ENCODE peak calls at places on chromosomes 7 and 10, in five cellular contexts. One of them, this sample, is unnamed.

GRCh38 chr10:121592155-121592890 is 5.9 kb downstream of the FGFR2 start:
- DNase-seq in activated T-helper 2 cell treated with anti-CD3 and anti-CD28 coated beads, Interferon-gamma antibody, Interleukin-2, Interleukin-4, amounts not matched to agents 10 μg/mL and 5 μg/mL and 100 μg/mL, durations not matched to agents 14 hours and 24 hours and 36 hours: no peak
- DNase-seq in effector memory CD4-positive, alpha-beta T cell: no peak
- DNase-seq in activated B cell treated with CpG ODN at 0.5 μM for 24 hours: no peak
- DNase-seq in CD8-positive, alpha-beta memory T cell: no peak
- DNase-seq in this sample: no peak

GRCh38 chr7:43750016-43750887 is 8.2 kb upstream of the BLVRA start:
- DNase-seq in activated T-helper 2 cell treated with anti-CD3 and anti-CD28 coated beads, Interferon-gamma antibody, Interleukin-2, Interleukin-4, amounts not matched to agents 10 μg/mL and 5 μg/mL and 100 μg/mL, durations not matched to agents 14 hours and 24 hours and 36 hours: no peak
- DNase-seq in activated B cell treated with CpG ODN at 0.5 μM for 24 hours: no peak
- DNase-seq in CD8-positive, alpha-beta memory T cell: no peak
- DNase-seq in effector memory CD4-positive, alpha-beta T cell: no peak
- DNase-seq in this sample: peak

GRCh38 chr7:122748195-122748594 is 45.5 kb upstream of the RNF148 start:
- DNase-seq in effector memory CD4-positive, alpha-beta T cell: no peak
- DNase-seq in CD8-positive, alpha-beta memory T cell: no peak
- DNase-seq in activated T-helper 2 cell treated with anti-CD3 and anti-CD28 coated beads, Interferon-gamma antibody, Interleukin-2, Interleukin-4, amounts not matched to agents 10 μg/mL and 5 μg/mL and 100 μg/mL, durations not matched to agents 14 hours and 24 hours and 36 hours: no peak
- DNase-seq in activated B cell treated with CpG ODN at 0.5 μM for 24 hours: no peak
- DNase-seq in this sample: no peak

GRCh38 chr7:26081627-26082026 is 70.4 kb upstream of the NFE2L3 start:
- DNase-seq in effector memory CD4-positive, alpha-beta T cell: no peak
- DNase-seq in activated B cell treated with CpG ODN at 0.5 μM for 24 hours: no peak
- DNase-seq in activated T-helper 2 cell treated with anti-CD3 and anti-CD28 coated beads, Interferon-gamma antibody, Interleukin-2, Interleukin-4, amounts not matched to agents 10 μg/mL and 5 μg/mL and 100 μg/mL, durations not matched to agents 14 hours and 24 hours and 36 hours: no peak
- DNase-seq in CD8-positive, alpha-beta memory T cell: no peak
- DNase-seq in this sample: no peak

GRCh38 chr10:124791378-124792348 is at the start of gene EEF1AKMT2:
- DNase-seq in activated B cell treated with CpG ODN at 0.5 μM for 24 hours: peak
- DNase-seq in effector memory CD4-positive, alpha-beta T cell: peak
- DNase-seq in CD8-positive, alpha-beta memory T cell: peak
- DNase-seq in activated T-helper 2 cell treated with anti-CD3 and anti-CD28 coated beads, Interferon-gamma antibody, Interleukin-2, Interleukin-4, amounts not matched to agents 10 μg/mL and 5 μg/mL and 100 μg/mL, durations not matched to agents 14 hours and 24 hours and 36 hours: peak
- DNase-seq in this sample: peak

GRCh38 chr7:99472561-99473314 is at the start of gene ZNF789:
- DNase-seq in effector memory CD4-positive, alpha-beta T cell: peak
- DNase-seq in CD8-positive, alpha-beta memory T cell: peak
- DNase-seq in activated B cell treated with CpG ODN at 0.5 μM for 24 hours: peak
- DNase-seq in activated T-helper 2 cell treated with anti-CD3 and anti-CD28 coated beads, Interferon-gamma antibody, Interleukin-2, Interleukin-4, amounts not matched to agents 10 μg/mL and 5 μg/mL and 100 μg/mL, durations not matched to agents 14 hours and 24 hours and 36 hours: peak
- DNase-seq in this sample: peak

GRCh38 chr7:151871189-151871735 is 5.7 kb downstream of the PRKAG2 start:
- DNase-seq in CD8-positive, alpha-beta memory T cell: peak
- DNase-seq in activated T-helper 2 cell treated with anti-CD3 and anti-CD28 coated beads, Interferon-gamma antibody, Interleukin-2, Interleukin-4, amounts not matched to agents 10 μg/mL and 5 μg/mL and 100 μg/mL, durations not matched to agents 14 hours and 24 hours and 36 hours: no peak
- DNase-seq in activated B cell treated with CpG ODN at 0.5 μM for 24 hours: no peak
- DNase-seq in effector memory CD4-positive, alpha-beta T cell: no peak
- DNase-seq in this sample: no peak

GRCh38 chr10:101607124-101607523 is 19.0 kb downstream of the DPCD start:
- DNase-seq in activated B cell treated with CpG ODN at 0.5 μM for 24 hours: no peak
- DNase-seq in effector memory CD4-positive, alpha-beta T cell: no peak
- DNase-seq in CD8-positive, alpha-beta memory T cell: no peak
- DNase-seq in activated T-helper 2 cell treated with anti-CD3 and anti-CD28 coated beads, Interferon-gamma antibody, Interleukin-2, Interleukin-4, amounts not matched to agents 10 μg/mL and 5 μg/mL and 100 μg/mL, durations not matched to agents 14 hours and 24 hours and 36 hours: no peak
- DNase-seq in this sample: no peak

GRCh38 chr10:98258683-98259454 is 9.1 kb downstream of the LOXL4 start:
- DNase-seq in activated B cell treated with CpG ODN at 0.5 μM for 24 hours: no peak
- DNase-seq in activated T-helper 2 cell treated with anti-CD3 and anti-CD28 coated beads, Interferon-gamma antibody, Interleukin-2, Interleukin-4, amounts not matched to agents 10 μg/mL and 5 μg/mL and 100 μg/mL, durations not matched to agents 14 hours and 24 hours and 36 hours: no peak
- DNase-seq in effector memory CD4-positive, alpha-beta T cell: no peak
- DNase-seq in CD8-positive, alpha-beta memory T cell: no peak
- DNase-seq in this sample: no peak

GRCh38 chr7:14954035-14954434 is 51.5 kb upstream of the DGKB start:
- DNase-seq in activated T-helper 2 cell treated with anti-CD3 and anti-CD28 coated beads, Interferon-gamma antibody, Interleukin-2, Interleukin-4, amounts not matched to agents 10 μg/mL and 5 μg/mL and 100 μg/mL, durations not matched to agents 14 hours and 24 hours and 36 hours: no peak
- DNase-seq in CD8-positive, alpha-beta memory T cell: no peak
- DNase-seq in effector memory CD4-positive, alpha-beta T cell: no peak
- DNase-seq in activated B cell treated with CpG ODN at 0.5 μM for 24 hours: no peak
- DNase-seq in this sample: no peak

GRCh38 chr7:106717997-106718871 is 57.3 kb upstream of the CCDC71L start:
- DNase-seq in CD8-positive, alpha-beta memory T cell: peak
- DNase-seq in activated B cell treated with CpG ODN at 0.5 μM for 24 hours: no peak
- DNase-seq in effector memory CD4-positive, alpha-beta T cell: peak
- DNase-seq in activated T-helper 2 cell treated with anti-CD3 and anti-CD28 coated beads, Interferon-gamma antibody, Interleukin-2, Interleukin-4, amounts not matched to agents 10 μg/mL and 5 μg/mL and 100 μg/mL, durations not matched to agents 14 hours and 24 hours and 36 hours: peak
- DNase-seq in this sample: no peak

GRCh38 chr10:50279489-50279888 is 28.2 kb upstream of the ASAH2 start:
- DNase-seq in activated T-helper 2 cell treated with anti-CD3 and anti-CD28 coated beads, Interferon-gamma antibody, Interleukin-2, Interleukin-4, amounts not matched to agents 10 μg/mL and 5 μg/mL and 100 μg/mL, durations not matched to agents 14 hours and 24 hours and 36 hours: no peak
- DNase-seq in activated B cell treated with CpG ODN at 0.5 μM for 24 hours: no peak
- DNase-seq in CD8-positive, alpha-beta memory T cell: no peak
- DNase-seq in effector memory CD4-positive, alpha-beta T cell: no peak
- DNase-seq in this sample: no peak

GRCh38 chr7:117385340-117386124 is 41.8 kb downstream of the ASZ1 start:
- DNase-seq in activated B cell treated with CpG ODN at 0.5 μM for 24 hours: no peak
- DNase-seq in effector memory CD4-positive, alpha-beta T cell: no peak
- DNase-seq in activated T-helper 2 cell treated with anti-CD3 and anti-CD28 coated beads, Interferon-gamma antibody, Interleukin-2, Interleukin-4, amounts not matched to agents 10 μg/mL and 5 μg/mL and 100 μg/mL, durations not matched to agents 14 hours and 24 hours and 36 hours: no peak
- DNase-seq in CD8-positive, alpha-beta memory T cell: no peak
- DNase-seq in this sample: peak

GRCh38 chr7:13359656-13360055 is 629.8 kb downstream of the ETV1 start:
- DNase-seq in effector memory CD4-positive, alpha-beta T cell: no peak
- DNase-seq in CD8-positive, alpha-beta memory T cell: no peak
- DNase-seq in activated T-helper 2 cell treated with anti-CD3 and anti-CD28 coated beads, Interferon-gamma antibody, Interleukin-2, Interleukin-4, amounts not matched to agents 10 μg/mL and 5 μg/mL and 100 μg/mL, durations not matched to agents 14 hours and 24 hours and 36 hours: no peak
- DNase-seq in activated B cell treated with CpG ODN at 0.5 μM for 24 hours: no peak
- DNase-seq in this sample: no peak

GRCh38 chr10:47239211-47239610 is 60.8 kb upstream of the GDF10 start:
- DNase-seq in effector memory CD4-positive, alpha-beta T cell: no peak
- DNase-seq in activated T-helper 2 cell treated with anti-CD3 and anti-CD28 coated beads, Interferon-gamma antibody, Interleukin-2, Interleukin-4, amounts not matched to agents 10 μg/mL and 5 μg/mL and 100 μg/mL, durations not matched to agents 14 hours and 24 hours and 36 hours: no peak
- DNase-seq in CD8-positive, alpha-beta memory T cell: no peak
- DNase-seq in activated B cell treated with CpG ODN at 0.5 μM for 24 hours: no peak
- DNase-seq in this sample: no peak

GRCh38 chr7:129669901-129670300 is 58.4 kb downstream of the NRF1 start:
- DNase-seq in effector memory CD4-positive, alpha-beta T cell: no peak
- DNase-seq in activated T-helper 2 cell treated with anti-CD3 and anti-CD28 coated beads, Interferon-gamma antibody, Interleukin-2, Interleukin-4, amounts not matched to agents 10 μg/mL and 5 μg/mL and 100 μg/mL, durations not matched to agents 14 hours and 24 hours and 36 hours: no peak
- DNase-seq in activated B cell treated with CpG ODN at 0.5 μM for 24 hours: no peak
- DNase-seq in CD8-positive, alpha-beta memory T cell: no peak
- DNase-seq in this sample: no peak

GRCh38 chr10:68330852-68331454 is 911 bp upstream of the HNRNPH3 start:
- DNase-seq in effector memory CD4-positive, alpha-beta T cell: no peak
- DNase-seq in activated T-helper 2 cell treated with anti-CD3 and anti-CD28 coated beads, Interferon-gamma antibody, Interleukin-2, Interleukin-4, amounts not matched to agents 10 μg/mL and 5 μg/mL and 100 μg/mL, durations not matched to agents 14 hours and 24 hours and 36 hours: no peak
- DNase-seq in activated B cell treated with CpG ODN at 0.5 μM for 24 hours: peak
- DNase-seq in CD8-positive, alpha-beta memory T cell: no peak
- DNase-seq in this sample: no peak

GRCh38 chr7:24503511-24503910 is 69.7 kb upstream of the PALS2 start:
- DNase-seq in activated B cell treated with CpG ODN at 0.5 μM for 24 hours: no peak
- DNase-seq in CD8-positive, alpha-beta memory T cell: no peak
- DNase-seq in effector memory CD4-positive, alpha-beta T cell: no peak
- DNase-seq in activated T-helper 2 cell treated with anti-CD3 and anti-CD28 coated beads, Interferon-gamma antibody, Interleukin-2, Interleukin-4, amounts not matched to agents 10 μg/mL and 5 μg/mL and 100 μg/mL, durations not matched to agents 14 hours and 24 hours and 36 hours: no peak
- DNase-seq in this sample: peak

GRCh38 chr7:148883233-148884048 is 650 bp downstream of the EZH2 start:
- DNase-seq in activated B cell treated with CpG ODN at 0.5 μM for 24 hours: peak
- DNase-seq in CD8-positive, alpha-beta memory T cell: peak
- DNase-seq in effector memory CD4-positive, alpha-beta T cell: peak
- DNase-seq in activated T-helper 2 cell treated with anti-CD3 and anti-CD28 coated beads, Interferon-gamma antibody, Interleukin-2, Interleukin-4, amounts not matched to agents 10 μg/mL and 5 μg/mL and 100 μg/mL, durations not matched to agents 14 hours and 24 hours and 36 hours: peak
- DNase-seq in this sample: peak

GRCh38 chr10:27192284-27192683 is 37.1 kb downstream of the MASTL start:
- DNase-seq in CD8-positive, alpha-beta memory T cell: no peak
- DNase-seq in activated B cell treated with CpG ODN at 0.5 μM for 24 hours: no peak
- DNase-seq in effector memory CD4-positive, alpha-beta T cell: no peak
- DNase-seq in activated T-helper 2 cell treated with anti-CD3 and anti-CD28 coated beads, Interferon-gamma antibody, Interleukin-2, Interleukin-4, amounts not matched to agents 10 μg/mL and 5 μg/mL and 100 μg/mL, durations not matched to agents 14 hours and 24 hours and 36 hours: no peak
- DNase-seq in this sample: no peak

GRCh38 chr7:4261038-4261960 is 420.8 kb upstream of the FOXK1 start:
- DNase-seq in CD8-positive, alpha-beta memory T cell: no peak
- DNase-seq in activated B cell treated with CpG ODN at 0.5 μM for 24 hours: no peak
- DNase-seq in effector memory CD4-positive, alpha-beta T cell: no peak
- DNase-seq in activated T-helper 2 cell treated with anti-CD3 and anti-CD28 coated beads, Interferon-gamma antibody, Interleukin-2, Interleukin-4, amounts not matched to agents 10 μg/mL and 5 μg/mL and 100 μg/mL, durations not matched to agents 14 hours and 24 hours and 36 hours: no peak
- DNase-seq in this sample: no peak

GRCh38 chr7:98251251-98251843 is 685 bp downstream of the TECPR1 start:
- DNase-seq in effector memory CD4-positive, alpha-beta T cell: peak
- DNase-seq in CD8-positive, alpha-beta memory T cell: peak
- DNase-seq in activated T-helper 2 cell treated with anti-CD3 and anti-CD28 coated beads, Interferon-gamma antibody, Interleukin-2, Interleukin-4, amounts not matched to agents 10 μg/mL and 5 μg/mL and 100 μg/mL, durations not matched to agents 14 hours and 24 hours and 36 hours: peak
- DNase-seq in activated B cell treated with CpG ODN at 0.5 μM for 24 hours: no peak
- DNase-seq in this sample: no peak

GRCh38 chr7:155296788-155297516 is 726 bp upstream of the INSIG1 start:
- DNase-seq in CD8-positive, alpha-beta memory T cell: peak
- DNase-seq in activated B cell treated with CpG ODN at 0.5 μM for 24 hours: no peak
- DNase-seq in effector memory CD4-positive, alpha-beta T cell: peak
- DNase-seq in activated T-helper 2 cell treated with anti-CD3 and anti-CD28 coated beads, Interferon-gamma antibody, Interleukin-2, Interleukin-4, amounts not matched to agents 10 μg/mL and 5 μg/mL and 100 μg/mL, durations not matched to agents 14 hours and 24 hours and 36 hours: peak
- DNase-seq in this sample: no peak

GRCh38 chr7:47809387-47809786 is 138.9 kb downstream of the PKD1L1 start:
- DNase-seq in CD8-positive, alpha-beta memory T cell: no peak
- DNase-seq in activated T-helper 2 cell treated with anti-CD3 and anti-CD28 coated beads, Interferon-gamma antibody, Interleukin-2, Interleukin-4, amounts not matched to agents 10 μg/mL and 5 μg/mL and 100 μg/mL, durations not matched to agents 14 hours and 24 hours and 36 hours: no peak
- DNase-seq in effector memory CD4-positive, alpha-beta T cell: no peak
- DNase-seq in activated B cell treated with CpG ODN at 0.5 μM for 24 hours: no peak
- DNase-seq in this sample: no peak

GRCh38 chr7:46745700-46746090 is 824.6 kb upstream of the IGFBP3 start:
- DNase-seq in activated T-helper 2 cell treated with anti-CD3 and anti-CD28 coated beads, Interferon-gamma antibody, Interleukin-2, Interleukin-4, amounts not matched to agents 10 μg/mL and 5 μg/mL and 100 μg/mL, durations not matched to agents 14 hours and 24 hours and 36 hours: no peak
- DNase-seq in activated B cell treated with CpG ODN at 0.5 μM for 24 hours: no peak
- DNase-seq in effector memory CD4-positive, alpha-beta T cell: no peak
- DNase-seq in CD8-positive, alpha-beta memory T cell: no peak
- DNase-seq in this sample: no peak

GRCh38 chr10:117503170-117503885 is 39.2 kb upstream of the EMX2 start:
- DNase-seq in CD8-positive, alpha-beta memory T cell: no peak
- DNase-seq in activated T-helper 2 cell treated with anti-CD3 and anti-CD28 coated beads, Interferon-gamma antibody, Interleukin-2, Interleukin-4, amounts not matched to agents 10 μg/mL and 5 μg/mL and 100 μg/mL, durations not matched to agents 14 hours and 24 hours and 36 hours: no peak
- DNase-seq in effector memory CD4-positive, alpha-beta T cell: no peak
- DNase-seq in activated B cell treated with CpG ODN at 0.5 μM for 24 hours: no peak
- DNase-seq in this sample: no peak

GRCh38 chr10:131082991-131083465 is 228.5 kb downstream of the TCERG1L start:
- DNase-seq in CD8-positive, alpha-beta memory T cell: no peak
- DNase-seq in activated T-helper 2 cell treated with anti-CD3 and anti-CD28 coated beads, Interferon-gamma antibody, Interleukin-2, Interleukin-4, amounts not matched to agents 10 μg/mL and 5 μg/mL and 100 μg/mL, durations not matched to agents 14 hours and 24 hours and 36 hours: no peak
- DNase-seq in activated B cell treated with CpG ODN at 0.5 μM for 24 hours: no peak
- DNase-seq in effector memory CD4-positive, alpha-beta T cell: no peak
- DNase-seq in this sample: no peak

GRCh38 chr7:23482686-23483085 is 12.4 kb upstream of the IGF2BP3 start:
- DNase-seq in activated T-helper 2 cell treated with anti-CD3 and anti-CD28 coated beads, Interferon-gamma antibody, Interleukin-2, Interleukin-4, amounts not matched to agents 10 μg/mL and 5 μg/mL and 100 μg/mL, durations not matched to agents 14 hours and 24 hours and 36 hours: no peak
- DNase-seq in CD8-positive, alpha-beta memory T cell: no peak
- DNase-seq in effector memory CD4-positive, alpha-beta T cell: no peak
- DNase-seq in activated B cell treated with CpG ODN at 0.5 μM for 24 hours: no peak
- DNase-seq in this sample: no peak

GRCh38 chr7:66964391-66964790 is 31.0 kb downstream of the SBDS start:
- DNase-seq in activated B cell treated with CpG ODN at 0.5 μM for 24 hours: no peak
- DNase-seq in activated T-helper 2 cell treated with anti-CD3 and anti-CD28 coated beads, Interferon-gamma antibody, Interleukin-2, Interleukin-4, amounts not matched to agents 10 μg/mL and 5 μg/mL and 100 μg/mL, durations not matched to agents 14 hours and 24 hours and 36 hours: no peak
- DNase-seq in CD8-positive, alpha-beta memory T cell: no peak
- DNase-seq in effector memory CD4-positive, alpha-beta T cell: no peak
- DNase-seq in this sample: no peak

GRCh38 chr7:27051451-27051850 is 44.3 kb downstream of the HOXA1 start:
- DNase-seq in activated T-helper 2 cell treated with anti-CD3 and anti-CD28 coated beads, Interferon-gamma antibody, Interleukin-2, Interleukin-4, amounts not matched to agents 10 μg/mL and 5 μg/mL and 100 μg/mL, durations not matched to agents 14 hours and 24 hours and 36 hours: no peak
- DNase-seq in CD8-positive, alpha-beta memory T cell: no peak
- DNase-seq in effector memory CD4-positive, alpha-beta T cell: no peak
- DNase-seq in activated B cell treated with CpG ODN at 0.5 μM for 24 hours: no peak
- DNase-seq in this sample: no peak

GRCh38 chr10:44973323-44974081 is 5.1 kb downstream of the DEPP1 start:
- DNase-seq in activated B cell treated with CpG ODN at 0.5 μM for 24 hours: no peak
- DNase-seq in effector memory CD4-positive, alpha-beta T cell: no peak
- DNase-seq in CD8-positive, alpha-beta memory T cell: no peak
- DNase-seq in activated T-helper 2 cell treated with anti-CD3 and anti-CD28 coated beads, Interferon-gamma antibody, Interleukin-2, Interleukin-4, amounts not matched to agents 10 μg/mL and 5 μg/mL and 100 μg/mL, durations not matched to agents 14 hours and 24 hours and 36 hours: no peak
- DNase-seq in this sample: no peak

GRCh38 chr7:22123139-22123538 is 177.4 kb upstream of the CDCA7L start:
- DNase-seq in CD8-positive, alpha-beta memory T cell: no peak
- DNase-seq in activated B cell treated with CpG ODN at 0.5 μM for 24 hours: no peak
- DNase-seq in effector memory CD4-positive, alpha-beta T cell: no peak
- DNase-seq in activated T-helper 2 cell treated with anti-CD3 and anti-CD28 coated beads, Interferon-gamma antibody, Interleukin-2, Interleukin-4, amounts not matched to agents 10 μg/mL and 5 μg/mL and 100 μg/mL, durations not matched to agents 14 hours and 24 hours and 36 hours: no peak
- DNase-seq in this sample: no peak

GRCh38 chr10:67603701-67604100 is 92.3 kb downstream of the CTNNA3 start:
- DNase-seq in activated T-helper 2 cell treated with anti-CD3 and anti-CD28 coated beads, Interferon-gamma antibody, Interleukin-2, Interleukin-4, amounts not matched to agents 10 μg/mL and 5 μg/mL and 100 μg/mL, durations not matched to agents 14 hours and 24 hours and 36 hours: no peak
- DNase-seq in effector memory CD4-positive, alpha-beta T cell: no peak
- DNase-seq in activated B cell treated with CpG ODN at 0.5 μM for 24 hours: no peak
- DNase-seq in CD8-positive, alpha-beta memory T cell: no peak
- DNase-seq in this sample: no peak

This sample was measured in SK-N-DZ.